ENCODE peak calls at places on chromosomes 7 and 10, in eight cellular contexts. One of them, this sample, is unnamed.

GRCh38 chr10:101246639-101247038 is 17.4 kb upstream of the LBX1 start:
- DNase-seq in colonic mucosa: no peak
- DNase-seq in suprapubic skin: no peak
- DNase-seq in foreskin fibroblast: no peak
- DNase-seq in neural crest cell: no peak
- DNase-seq in coronary artery: no peak
- DNase-seq in AG09309: no peak
- DNase-seq in cardiac fibroblast: no peak
- DNase-seq in this sample: no peak

GRCh38 chr10:88152720-88153119 is 289.3 kb downstream of the PTEN start:
- DNase-seq in colonic mucosa: no peak
- DNase-seq in suprapubic skin: no peak
- DNase-seq in foreskin fibroblast: peak; percentile 100
- DNase-seq in neural crest cell: no peak
- DNase-seq in coronary artery: no peak
- DNase-seq in AG09309: peak; percentile 99
- DNase-seq in cardiac fibroblast: peak; percentile 98
- DNase-seq in this sample: peak; percentile 84

GRCh38 chr7:134611611-134612151 is 35.0 kb upstream of the BPGM start:
- DNase-seq in colonic mucosa: no peak
- DNase-seq in suprapubic skin: no peak
- DNase-seq in foreskin fibroblast: no peak
- DNase-seq in neural crest cell: no peak
- DNase-seq in coronary artery: no peak
- DNase-seq in AG09309: no peak
- DNase-seq in cardiac fibroblast: no peak
- DNase-seq in this sample: no peak

GRCh38 chr10:22308390-22308789 is 7.8 kb upstream of the COMMD3 start:
- DNase-seq in colonic mucosa: no peak
- DNase-seq in suprapubic skin: no peak
- DNase-seq in foreskin fibroblast: no peak
- DNase-seq in neural crest cell: no peak
- DNase-seq in coronary artery: no peak
- DNase-seq in AG09309: no peak
- DNase-seq in cardiac fibroblast: peak; percentile 73
- DNase-seq in this sample: no peak

GRCh38 chr10:590721-591120 is 98.7 kb downstream of the DIP2C start:
- DNase-seq in colonic mucosa: no peak
- DNase-seq in suprapubic skin: no peak
- DNase-seq in foreskin fibroblast: no peak
- DNase-seq in neural crest cell: no peak
- DNase-seq in coronary artery: no peak
- DNase-seq in AG09309: no peak
- DNase-seq in cardiac fibroblast: no peak
- DNase-seq in this sample: no peak

GRCh38 chr10:71694039-71694471 is 25.5 kb downstream of the C10orf105 start:
- DNase-seq in colonic mucosa: no peak
- DNase-seq in suprapubic skin: no peak
- DNase-seq in foreskin fibroblast: no peak
- DNase-seq in neural crest cell: no peak
- DNase-seq in coronary artery: no peak
- DNase-seq in AG09309: no peak
- DNase-seq in cardiac fibroblast: no peak
- DNase-seq in this sample: no peak

GRCh38 chr7:72106405-72106804 is 305.7 kb downstream of the CALN1 start:
- DNase-seq in colonic mucosa: no peak
- DNase-seq in suprapubic skin: no peak
- DNase-seq in foreskin fibroblast: no peak
- DNase-seq in neural crest cell: no peak
- DNase-seq in coronary artery: no peak
- DNase-seq in AG09309: no peak
- DNase-seq in cardiac fibroblast: no peak
- DNase-seq in this sample: no peak

GRCh38 chr7:105932835-105933477 is 30.1 kb upstream of the CDHR3 start:
- DNase-seq in colonic mucosa: peak; percentile 32
- DNase-seq in suprapubic skin: no peak
- DNase-seq in foreskin fibroblast: peak; percentile 90
- DNase-seq in neural crest cell: no peak
- DNase-seq in coronary artery: no peak
- DNase-seq in AG09309: peak; percentile 88
- DNase-seq in cardiac fibroblast: peak; percentile 86
- DNase-seq in this sample: no peak

GRCh38 chr10:86968994-86969355 is 693 bp downstream of the ADIRF start:
- DNase-seq in colonic mucosa: no peak
- DNase-seq in suprapubic skin: no peak
- DNase-seq in foreskin fibroblast: no peak
- DNase-seq in neural crest cell: no peak
- DNase-seq in coronary artery: peak; percentile 74
- DNase-seq in AG09309: no peak
- DNase-seq in cardiac fibroblast: no peak
- DNase-seq in this sample: no peak

GRCh38 chr10:117747636-117748035 is 205.1 kb downstream of the EMX2 start:
- DNase-seq in colonic mucosa: no peak
- DNase-seq in suprapubic skin: no peak
- DNase-seq in foreskin fibroblast: no peak
- DNase-seq in neural crest cell: no peak
- DNase-seq in coronary artery: no peak
- DNase-seq in AG09309: no peak
- DNase-seq in cardiac fibroblast: no peak
- DNase-seq in this sample: peak; percentile 71
- TF ChIP-seq CTCF in colonic mucosa: no peak
- TF ChIP-seq CTCF in suprapubic skin: no peak
- TF ChIP-seq CTCF in foreskin fibroblast: no peak
- TF ChIP-seq CTCF in neural crest cell: no peak
- TF ChIP-seq CTCF in coronary artery: no peak
- TF ChIP-seq CTCF in AG09309: no peak
- TF ChIP-seq CTCF in cardiac fibroblast: no peak
- TF ChIP-seq CTCF in this sample: no peak

GRCh38 chr10:127736915-127737562 is at the start of gene FOXI2:
- DNase-seq in colonic mucosa: no peak
- DNase-seq in suprapubic skin: no peak
- DNase-seq in foreskin fibroblast: no peak
- DNase-seq in neural crest cell: no peak
- DNase-seq in coronary artery: no peak
- DNase-seq in AG09309: no peak
- DNase-seq in cardiac fibroblast: no peak
- DNase-seq in this sample: no peak

GRCh38 chr10:127735723-127736221 is 1.2 kb upstream of the FOXI2 start:
- DNase-seq in colonic mucosa: no peak
- DNase-seq in suprapubic skin: no peak
- DNase-seq in foreskin fibroblast: no peak
- DNase-seq in neural crest cell: no peak
- DNase-seq in coronary artery: no peak
- DNase-seq in AG09309: no peak
- DNase-seq in cardiac fibroblast: no peak
- DNase-seq in this sample: no peak

GRCh38 chr10:127738512-127739424 is 1.8 kb downstream of the FOXI2 start:
- DNase-seq in colonic mucosa: no peak
- DNase-seq in suprapubic skin: no peak
- DNase-seq in foreskin fibroblast: no peak
- DNase-seq in neural crest cell: no peak
- DNase-seq in coronary artery: no peak
- DNase-seq in AG09309: no peak
- DNase-seq in cardiac fibroblast: no peak
- DNase-seq in this sample: no peak

GRCh38 chr10:127736222-127736914 is 617 bp upstream of the FOXI2 start:
- DNase-seq in colonic mucosa: no peak
- DNase-seq in suprapubic skin: no peak
- DNase-seq in foreskin fibroblast: no peak
- DNase-seq in neural crest cell: peak; percentile 11
- DNase-seq in coronary artery: no peak
- DNase-seq in AG09309: no peak
- DNase-seq in cardiac fibroblast: no peak
- DNase-seq in this sample: no peak

DNA sequence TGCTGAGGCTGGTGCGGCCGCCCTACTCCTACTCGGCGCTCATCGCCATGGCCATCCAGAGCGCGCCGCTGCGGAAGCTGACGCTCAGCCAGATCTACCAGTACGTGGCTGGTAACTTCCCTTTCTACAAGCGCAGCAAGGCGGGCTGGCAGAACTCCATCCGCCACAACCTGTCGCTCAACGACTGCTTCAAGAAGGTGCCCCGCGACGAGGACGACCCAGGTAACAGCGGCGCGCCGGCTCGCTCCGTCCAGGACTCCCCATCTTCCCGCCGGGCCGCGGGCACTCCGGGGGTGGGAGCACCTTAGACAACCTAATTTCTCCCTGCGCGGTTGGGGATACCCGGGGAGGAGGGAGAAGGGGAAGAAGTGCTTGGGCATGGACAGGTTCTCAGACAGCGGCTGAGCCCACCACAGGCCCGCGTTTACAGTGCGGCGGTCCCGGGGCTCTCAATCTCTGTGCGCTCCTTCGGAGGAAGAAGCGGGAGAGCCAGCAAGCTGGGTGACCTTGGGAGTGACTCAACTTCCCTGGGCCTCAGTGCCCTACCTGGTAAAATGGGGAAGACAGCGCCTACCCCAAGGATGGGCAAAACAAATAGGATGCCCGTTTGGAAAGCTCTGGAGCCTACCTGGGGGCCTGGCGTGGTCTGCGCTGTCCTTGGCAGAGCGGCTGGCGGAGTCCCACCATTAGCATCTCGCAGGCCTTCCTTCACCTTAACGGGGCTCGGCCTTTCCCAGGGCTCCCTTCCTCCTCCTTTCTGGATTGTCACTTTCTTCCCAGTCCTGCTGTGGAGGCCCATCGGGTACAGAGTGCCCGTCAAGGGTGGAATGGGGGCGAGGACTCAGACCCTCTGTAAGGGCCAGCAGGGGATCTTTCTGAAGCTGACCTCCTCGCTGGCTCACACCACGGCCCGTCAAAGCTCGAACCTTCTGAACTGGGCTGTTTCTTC is 852 bp downstream of the FOXI2 start:
- DNase-seq in colonic mucosa: no peak
- DNase-seq in suprapubic skin: no peak
- DNase-seq in foreskin fibroblast: no peak
- DNase-seq in neural crest cell: peak; percentile 4
- DNase-seq in coronary artery: no peak
- DNase-seq in AG09309: no peak
- DNase-seq in cardiac fibroblast: no peak
- DNase-seq in this sample: no peak
- TF ChIP-seq CTCF in colonic mucosa: no peak
- TF ChIP-seq CTCF in suprapubic skin: no peak
- TF ChIP-seq CTCF in foreskin fibroblast: no peak
- TF ChIP-seq CTCF in neural crest cell: no peak
- TF ChIP-seq CTCF in coronary artery: no peak
- TF ChIP-seq CTCF in AG09309: no peak
- TF ChIP-seq CTCF in cardiac fibroblast: no peak
- TF ChIP-seq CTCF in this sample: no peak

GRCh38 chr7:66640802-66641525 is 12.3 kb downstream of the KCTD7 start:
- DNase-seq in colonic mucosa: peak; percentile 79
- DNase-seq in suprapubic skin: no peak
- DNase-seq in foreskin fibroblast: no peak
- DNase-seq in neural crest cell: no peak
- DNase-seq in coronary artery: no peak
- DNase-seq in AG09309: no peak
- DNase-seq in cardiac fibroblast: no peak
- DNase-seq in this sample: no peak

GRCh38 chr7:66639773-66640172 is 11.1 kb downstream of the KCTD7 start:
- DNase-seq in colonic mucosa: no peak
- DNase-seq in suprapubic skin: no peak
- DNase-seq in foreskin fibroblast: no peak
- DNase-seq in neural crest cell: no peak
- DNase-seq in coronary artery: no peak
- DNase-seq in AG09309: no peak
- DNase-seq in cardiac fibroblast: no peak
- DNase-seq in this sample: no peak

GRCh38 chr7:66641526-66641871 is 12.8 kb downstream of the KCTD7 start:
- DNase-seq in colonic mucosa: no peak
- DNase-seq in suprapubic skin: no peak
- DNase-seq in foreskin fibroblast: no peak
- DNase-seq in neural crest cell: no peak
- DNase-seq in coronary artery: no peak
- DNase-seq in AG09309: no peak
- DNase-seq in cardiac fibroblast: no peak
- DNase-seq in this sample: no peak

GRCh38 chr7:66642186-66642585 is 13.5 kb downstream of the KCTD7 start:
- DNase-seq in colonic mucosa: no peak
- DNase-seq in suprapubic skin: no peak
- DNase-seq in foreskin fibroblast: no peak
- DNase-seq in neural crest cell: no peak
- DNase-seq in coronary artery: no peak
- DNase-seq in AG09309: no peak
- DNase-seq in cardiac fibroblast: no peak
- DNase-seq in this sample: no peak

DNA sequence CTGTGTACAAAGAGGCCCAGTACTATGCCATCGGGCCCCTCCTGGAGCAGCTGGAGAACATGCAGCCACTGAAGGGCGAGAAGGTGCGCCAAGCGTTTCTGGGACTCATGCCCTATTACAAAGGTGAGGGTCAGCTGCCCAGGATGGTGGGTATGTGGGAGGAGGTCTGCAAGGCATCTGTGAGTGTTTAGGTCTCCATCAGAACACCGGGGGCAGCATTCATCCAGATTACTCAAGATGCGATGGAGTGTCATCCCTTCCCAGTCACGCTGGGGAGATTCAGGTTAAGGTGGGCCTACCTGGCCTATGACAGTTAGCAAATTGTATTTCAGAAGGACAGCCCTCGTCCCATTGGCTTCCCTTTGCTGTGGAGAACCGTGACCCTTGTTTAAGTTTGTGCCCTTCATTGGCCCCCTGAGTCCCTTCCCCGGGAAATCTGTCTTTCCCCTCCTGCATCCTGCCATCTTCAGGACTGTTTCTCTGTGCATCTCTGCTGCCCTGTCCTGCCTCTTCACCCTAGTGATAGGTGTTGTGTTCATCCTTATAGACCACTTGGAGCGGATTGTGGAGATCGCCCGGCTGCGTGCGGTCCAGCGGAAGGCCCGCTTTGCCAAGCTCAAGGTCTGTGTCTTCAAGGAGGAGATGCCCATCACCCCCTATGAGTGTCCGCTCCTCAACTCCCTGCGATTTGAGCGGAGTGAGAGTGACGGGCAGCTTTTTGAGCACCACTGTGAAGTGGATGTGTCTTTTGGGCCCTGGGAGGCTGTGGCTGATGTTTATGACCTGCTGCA is 9.8 kb downstream of the KCTD7 start:
- DNase-seq in colonic mucosa: no peak
- DNase-seq in suprapubic skin: no peak
- DNase-seq in foreskin fibroblast: no peak
- DNase-seq in neural crest cell: no peak
- DNase-seq in coronary artery: no peak
- DNase-seq in AG09309: no peak
- DNase-seq in cardiac fibroblast: no peak
- DNase-seq in this sample: no peak
- TF ChIP-seq CTCF in colonic mucosa: no peak
- TF ChIP-seq CTCF in suprapubic skin: no peak
- TF ChIP-seq CTCF in foreskin fibroblast: no peak
- TF ChIP-seq CTCF in neural crest cell: no peak
- TF ChIP-seq CTCF in coronary artery: no peak
- TF ChIP-seq CTCF in AG09309: no peak
- TF ChIP-seq CTCF in cardiac fibroblast: no peak
- TF ChIP-seq CTCF in this sample: no peak

GRCh38 chr7:155337946-155338631 is 40.4 kb downstream of the INSIG1 start:
- DNase-seq in colonic mucosa: no peak
- DNase-seq in suprapubic skin: no peak
- DNase-seq in foreskin fibroblast: no peak
- DNase-seq in neural crest cell: no peak
- DNase-seq in coronary artery: peak; percentile 52
- DNase-seq in AG09309: no peak
- DNase-seq in cardiac fibroblast: no peak
- DNase-seq in this sample: peak; percentile 82
- TF ChIP-seq CTCF in colonic mucosa: no peak
- TF ChIP-seq CTCF in suprapubic skin: no peak
- TF ChIP-seq CTCF in foreskin fibroblast: no peak
- TF ChIP-seq CTCF in neural crest cell: no peak
- TF ChIP-seq CTCF in coronary artery: no peak
- TF ChIP-seq CTCF in AG09309: no peak
- TF ChIP-seq CTCF in cardiac fibroblast: no peak
- TF ChIP-seq CTCF in this sample: no peak